ENCODE peak calls at places on chromosomes 7 and 10, in ten cellular contexts. J, X, P, F, K, R, W, I, B and D are unnamed samples.

GRCh38 chr10:78299861-78300453 is 266.3 kb downstream of the RPS24 start:
- DNase-seq in J (no peak), X (no peak), P (no peak), F (no peak), K (no peak), R (peak; percentile 62), W (peak; percentile 66), I (peak; percentile 76), B (no peak), D (no peak)

GRCh38 chr7:155193716-155194115 is 104.0 kb upstream of the INSIG1 start:
- DNase-seq in J (no peak), X (no peak), P (no peak), F (no peak), K (no peak), R (no peak), W (no peak), I (no peak), B (no peak), D (no peak)

GRCh38 chr10:87722716-87723115 is 63.0 kb downstream of the PAPSS2 start:
- DNase-seq in J (no peak), X (no peak), P (no peak), F (no peak), K (no peak), R (no peak), W (no peak), I (no peak), B (no peak), D (no peak)

GRCh38 chr7:32357535-32358277 is 132.5 kb downstream of the LSM5 start:
- DNase-seq in J (no peak), X (no peak), P (no peak), F (no peak), K (no peak), R (no peak), W (no peak), I (no peak), B (no peak), D (no peak)

GRCh38 chr7:75985009-75985517 is 9.3 kb downstream of the TMEM120A start:
- DNase-seq in J (no peak), X (no peak), P (no peak), F (no peak), K (no peak), R (no peak), W (no peak), I (no peak), B (no peak), D (no peak)

GRCh38 chr7:111150709-111151108 is 59.8 kb downstream of the LRRN3 start:
- DNase-seq in J (no peak), X (no peak), P (no peak), F (no peak), K (no peak), R (no peak), W (no peak), I (no peak), B (no peak), D (no peak)

GRCh38 chr10:50360486-50360885 is 109.2 kb upstream of the ASAH2 start:
- DNase-seq in J (no peak), X (no peak), P (no peak), F (no peak), K (peak; percentile 27), R (no peak), W (no peak), I (no peak), B (no peak), D (no peak)

GRCh38 chr7:81285142-81285871 is 366.5 kb upstream of the SEMA3C start:
- DNase-seq in J (no peak), X (no peak), P (no peak), F (peak; percentile 89), K (peak; percentile 40), R (no peak), W (no peak), I (no peak), B (no peak), D (no peak)

GRCh38 chr7:39582536-39582935 is 16.3 kb downstream of the YAE1 start:
- DNase-seq in J (no peak), X (no peak), P (no peak), F (no peak), K (no peak), R (no peak), W (no peak), I (no peak), B (no peak), D (no peak)

GRCh38 chr7:151754142-151754590 is 122.7 kb downstream of the PRKAG2 start:
- DNase-seq in J (peak; percentile 18), X (peak; percentile 83), P (peak; percentile 80), F (peak; percentile 99), K (peak; percentile 96), R (peak; percentile 9), W (peak; percentile 80), I (no peak), B (peak; percentile 13), D (peak; percentile 75)

GRCh38 chr10:96509017-96509641 is 4.6 kb downstream of the TLL2 start:
- DNase-seq in J (no peak), X (no peak), P (no peak), F (peak; percentile 92), K (peak; percentile 41), R (no peak), W (no peak), I (no peak), B (no peak), D (no peak)

GRCh38 chr7:39219869-39220268 is 242.2 kb downstream of the POU6F2 start:
- DNase-seq in J (no peak), X (no peak), P (no peak), F (no peak), K (no peak), R (no peak), W (no peak), I (no peak), B (no peak), D (no peak)

GRCh38 chr7:158415316-158415715 is 172.3 kb downstream of the PTPRN2 start:
- DNase-seq in J (no peak), X (no peak), P (peak; percentile 19), F (no peak), K (no peak), R (no peak), W (no peak), I (no peak), B (no peak), D (no peak)

GRCh38 chr7:129144834-129145668 is 544 bp downstream of the TSPAN33 start:
- DNase-seq in J (no peak), X (no peak), P (no peak), F (no peak), K (no peak), R (peak; percentile 56), W (no peak), I (no peak), B (no peak), D (peak; percentile 53)

GRCh38 chr7:15889501-15889900 is 203.0 kb upstream of the MEOX2 start:
- DNase-seq in J (no peak), X (no peak), P (no peak), F (peak; percentile 8), K (no peak), R (no peak), W (no peak), I (no peak), B (no peak), D (peak; percentile 28)

GRCh38 chr10:28492556-28492955 is 40.4 kb upstream of the WAC start:
- DNase-seq in J (no peak), X (no peak), P (no peak), F (no peak), K (no peak), R (no peak), W (no peak), I (no peak), B (no peak), D (no peak)